ENCODE peak calls at places on chromosomes 7 and 10, in five cellular contexts. S is heart left ventricle; A is PC-3; T is SK-N-SH; K is CD4-positive, alpha-beta memory T cell. V is an unnamed sample.

GRCh38 chr10:71547841-71548493 is 151.2 kb downstream of the CDH23 start:
- DNase-seq in S (peak), A (no peak), T (no peak), K (no peak), V (no peak)

GRCh38 chr10:83166344-83166743 is 973.0 kb upstream of the GHITM start:
- DNase-seq in S (no peak), A (no peak), T (peak), K (no peak), V (no peak)

GRCh38 chr10:114391599-114391998 is 12.7 kb downstream of the AFAP1L2 start:
- DNase-seq in S (no peak), A (no peak), T (no peak), K (no peak), V (no peak)

GRCh38 chr7:43112941-43113621 is 634 bp downstream of the HECW1 start:
- DNase-seq in S (no peak), A (peak), T (peak), K (no peak), V (no peak)

GRCh38 chr7:100430450-100431285 is 1.0 kb downstream of the MEPCE start:
- DNase-seq in S (peak), A (no peak), T (peak), K (peak), V (no peak)

GRCh38 chr7:36032362-36032818 is 120.7 kb upstream of the EEPD1 start:
- DNase-seq in S (no peak), A (peak), T (no peak), K (no peak), V (no peak)

GRCh38 chr7:151033864-151034249 is 5.6 kb downstream of the ABCB8 start:
- DNase-seq in S (no peak), A (no peak), T (no peak), K (no peak), V (no peak)

GRCh38 chr7:843230-843629 is 11.0 kb downstream of the SUN1 start:
- DNase-seq in S (no peak), A (no peak), T (no peak), K (no peak), V (no peak)

GRCh38 chr10:126893841-126894240 is 11.4 kb upstream of the DOCK1 start:
- DNase-seq in S (no peak), A (no peak), T (no peak), K (no peak), V (no peak)

GRCh38 chr10:88064608-88065383 is 201.4 kb downstream of the PTEN start:
- DNase-seq in S (peak), A (no peak), T (peak), K (peak), V (no peak)

DNA sequence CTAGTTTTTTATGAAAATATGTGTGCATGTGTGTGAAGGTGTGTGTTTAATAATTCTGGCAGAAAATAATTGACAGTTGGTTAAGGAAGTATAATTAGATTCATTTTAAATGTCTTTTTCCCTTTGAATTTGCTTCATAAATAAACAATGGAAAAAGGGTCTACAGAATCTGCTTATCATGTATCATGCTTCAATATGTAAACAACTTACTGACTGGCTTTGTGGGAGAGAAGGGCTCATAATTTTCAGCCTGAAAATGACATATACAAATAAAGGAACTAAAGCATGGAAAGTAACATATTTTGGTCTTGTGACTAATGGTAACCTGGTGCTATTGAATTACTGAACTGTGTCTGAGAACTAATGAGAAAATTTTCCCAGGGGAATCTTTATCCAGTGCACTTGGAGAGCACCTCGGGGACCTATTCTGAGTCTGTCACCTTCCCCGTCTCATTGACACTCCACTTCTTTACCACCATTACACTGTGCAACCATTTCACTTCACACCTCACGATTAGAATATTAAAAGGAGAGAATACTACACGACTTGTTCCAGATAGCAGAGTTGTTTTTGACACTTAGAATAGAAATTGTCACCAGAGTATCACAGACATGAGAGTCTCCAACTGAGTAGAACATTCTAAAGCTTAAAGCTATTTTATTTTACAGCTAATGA is 298.6 kb downstream of the TFEC start:
- DNase-seq in S (no peak), A (no peak), T (no peak), K (no peak), V (no peak)
- H3K27ac ChIP-seq in S (no peak), A (no peak), T (no peak), K (no peak), V (no peak)

GRCh38 chr10:23096814-23097549 is 1.6 kb downstream of the MSRB2 start:
- DNase-seq in S (no peak), A (peak), T (peak), K (no peak), V (no peak)
- H3K4me3 ChIP-seq in S (peak), A (peak), T (peak), K (no peak), V (peak)

GRCh38 chr10:70145166-70145665 is 1.3 kb downstream of the TYSND1 start:
- DNase-seq in S (peak), A (peak), T (no peak), K (no peak), V (no peak)
- H3K27ac ChIP-seq in S (peak), A (peak), T (no peak), K (peak), V (peak)

DNA sequence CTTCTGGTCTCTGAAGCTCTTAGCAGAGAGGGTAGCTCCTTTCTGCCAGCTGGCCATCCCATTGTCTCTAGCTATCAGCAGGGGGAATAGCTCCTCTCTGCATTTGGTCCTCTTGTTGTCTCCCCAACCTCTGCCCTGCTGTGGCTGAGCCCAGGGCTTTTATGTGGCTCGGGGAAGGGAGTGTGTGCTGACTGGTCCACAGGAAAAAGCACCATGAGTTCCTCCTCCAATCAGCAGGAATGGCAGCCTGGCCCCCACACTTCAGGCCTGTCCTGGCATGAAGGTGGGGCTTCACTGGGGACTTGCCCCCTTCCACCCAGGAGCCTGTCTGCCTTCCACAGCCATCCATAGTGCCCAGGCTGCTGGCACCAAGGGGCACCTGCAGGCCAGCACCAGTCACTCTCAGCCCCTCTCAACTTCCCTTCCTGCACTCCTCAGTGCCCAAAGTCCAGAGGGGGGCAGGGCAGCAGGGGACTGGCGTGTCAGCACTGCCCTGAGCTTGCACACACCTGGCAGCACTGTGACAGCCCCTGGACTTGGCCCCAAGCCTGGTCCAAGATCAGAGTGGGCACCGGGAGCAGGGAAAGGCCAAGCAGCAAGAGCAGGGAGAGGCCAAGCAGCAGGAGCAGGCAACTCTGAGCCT is 36.2 kb downstream of the NOLC1 start:
- DNase-seq in S (no peak), A (no peak), T (no peak), K (no peak), V (no peak)
- H3K4me3 ChIP-seq in S (no peak), A (no peak), T (no peak), K (no peak), V (no peak)

V was measured in keratinocyte.